ENCODE peak calls at places on chromosome 1, in four cellular contexts. Z, A, R and P are unnamed samples.

GRCh38 chr1:115717541-115717940 is 51.0 kb downstream of the CASQ2 start:
- DNase-seq in Z (peak; percentile 30), A (peak; percentile 43), R (no peak), P (peak; percentile 43)

GRCh38 chr1:6330410-6330827 is 63.1 kb downstream of the ACOT7 start:
- DNase-seq in Z (no peak), A (no peak), R (no peak), P (no peak)

GRCh38 chr1:14791611-14792010 is 193.1 kb downstream of the KAZN start:
- DNase-seq in Z (no peak), A (no peak), R (no peak), P (no peak)

GRCh38 chr1:42172394-42173133 is 8.0 kb upstream of the GUCA2A start:
- DNase-seq in Z (no peak), A (no peak), R (no peak), P (no peak)

GRCh38 chr1:174996474-174996873 is 3.3 kb upstream of the CACYBP start:
- DNase-seq in Z (no peak), A (no peak), R (no peak), P (no peak)

GRCh38 chr1:18256318-18257235 is 149.0 kb downstream of the IGSF21 start:
- DNase-seq in Z (peak; percentile 23), A (peak; percentile 47), R (no peak), P (no peak)

GRCh38 chr1:165407398-165407797 is 37.5 kb downstream of the RXRG start:
- DNase-seq in Z (no peak), A (no peak), R (no peak), P (no peak)

GRCh38 chr1:20693623-20694022 is 24.2 kb downstream of the KIF17 start:
- DNase-seq in Z (no peak), A (no peak), R (no peak), P (no peak)

GRCh38 chr1:174358344-174358743 is 89.4 kb upstream of the GPR52 start:
- DNase-seq in Z (no peak), A (no peak), R (no peak), P (no peak)

GRCh38 chr1:107536266-107536665 is 395.4 kb downstream of the NTNG1 start:
- DNase-seq in Z (no peak), A (peak; percentile 73), R (no peak), P (no peak)

GRCh38 chr1:63405021-63405420 is 37.6 kb downstream of the ALG6 start:
- DNase-seq in Z (no peak), A (no peak), R (no peak), P (no peak)

GRCh38 chr1:44146536-44147361 is 5.3 kb upstream of the KLF18 start:
- DNase-seq in Z (no peak), A (no peak), R (no peak), P (no peak)

GRCh38 chr1:92990828-92991227 is 29.6 kb upstream of the DIPK1A start:
- DNase-seq in Z (no peak), A (no peak), R (no peak), P (no peak)

GRCh38 chr1:30712583-30712982 is 10.8 kb downstream of the MATN1 start:
- DNase-seq in Z (no peak), A (no peak), R (no peak), P (no peak)

GRCh38 chr1:89739844-89740216 is 81.0 kb upstream of the LRRC8D start:
- DNase-seq in Z (no peak), A (no peak), R (no peak), P (no peak)

GRCh38 chr1:63010898-63011660 is 227.1 kb downstream of the ATG4C start:
- DNase-seq in Z (no peak), A (no peak), R (no peak), P (no peak)

GRCh38 chr1:2259668-2260392 is 31.7 kb downstream of the SKI start:
- DNase-seq in Z (peak; percentile 26), A (no peak), R (peak; percentile 20), P (no peak)

GRCh38 chr1:46595127-46595526 is 8.9 kb downstream of the MKNK1 start:
- DNase-seq in Z (peak; percentile 65), A (no peak), R (no peak), P (no peak)

GRCh38 chr1:25756210-25756609 is 43.8 kb upstream of the SELENON start:
- DNase-seq in Z (no peak), A (no peak), R (no peak), P (no peak)

GRCh38 chr1:246800800-246801199 is 76.6 kb downstream of the SCCPDH start:
- DNase-seq in Z (no peak), A (no peak), R (no peak), P (no peak)

GRCh38 chr1:60995093-60995492 is 87.3 kb upstream of the NFIA start:
- DNase-seq in Z (no peak), A (no peak), R (no peak), P (no peak)

GRCh38 chr1:203151362-203152157 is 24.0 kb downstream of the ADORA1 start:
- DNase-seq in Z (no peak), A (no peak), R (no peak), P (no peak)

GRCh38 chr1:8419861-8420260 is 101.9 kb downstream of the SLC45A1 start:
- DNase-seq in Z (no peak), A (no peak), R (no peak), P (no peak)

GRCh38 chr1:33374336-33375105 is 53.6 kb upstream of the A3GALT2 start:
- DNase-seq in Z (no peak), A (no peak), R (no peak), P (no peak)

GRCh38 chr1:27572679-27573426 is 31.1 kb downstream of the AHDC1 start:
- DNase-seq in Z (peak; percentile 61), A (no peak), R (no peak), P (no peak)

GRCh38 chr1:89454845-89455521 is 69.6 kb upstream of the LRRC8B start:
- DNase-seq in Z (peak; percentile 18), A (peak; percentile 52), R (peak; percentile 58), P (peak; percentile 30)

GRCh38 chr1:160209656-160210046 is 4.5 kb downstream of the PEA15 start:
- DNase-seq in Z (peak; percentile 44), A (no peak), R (no peak), P (peak; percentile 36)

GRCh38 chr1:236063919-236064673 is 794 bp downstream of the NID1 start:
- DNase-seq in Z (peak; percentile 55), A (peak; percentile 64), R (no peak), P (peak; percentile 39)

GRCh38 chr1:42240964-42241755 is 76.6 kb upstream of the GUCA2A start:
- DNase-seq in Z (no peak), A (no peak), R (no peak), P (no peak)

GRCh38 chr1:205370780-205371179 is 14.1 kb upstream of the KLHDC8A start:
- DNase-seq in Z (no peak), A (peak; percentile 74), R (no peak), P (no peak)

GRCh38 chr1:6235302-6235680 is 473 bp downstream of the ICMT start:
- DNase-seq in Z (no peak), A (no peak), R (no peak), P (no peak)

GRCh38 chr1:64519921-64520320 is 50.0 kb downstream of the CACHD1 start:
- DNase-seq in Z (no peak), A (peak; percentile 43), R (no peak), P (no peak)

GRCh38 chr1:148434832-148435231 is 48.3 kb downstream of the PPIAL4G start:
- DNase-seq in Z (no peak), A (no peak), R (no peak), P (no peak)

GRCh38 chr1:154975409-154976205 is 1.1 kb downstream of the CKS1B start:
- DNase-seq in Z (peak; percentile 58), A (peak; percentile 55), R (peak; percentile 57), P (no peak)

GRCh38 chr1:56578664-56578962 is 750 bp downstream of the PLPP3 start:
- DNase-seq in Z (no peak), A (no peak), R (no peak), P (peak; percentile 60)

GRCh38 chr1:147078606-147079399 is 93.5 kb downstream of the PRKAB2 start:
- DNase-seq in Z (no peak), A (no peak), R (no peak), P (no peak)

GRCh38 chr1:189708674-189709073 is 769.0 kb downstream of the BRINP3 start:
- DNase-seq in Z (no peak), A (no peak), R (no peak), P (no peak)

GRCh38 chr1:245437401-245437800 is 282.6 kb downstream of the KIF26B start:
- DNase-seq in Z (no peak), A (no peak), R (no peak), P (no peak)

DNA sequence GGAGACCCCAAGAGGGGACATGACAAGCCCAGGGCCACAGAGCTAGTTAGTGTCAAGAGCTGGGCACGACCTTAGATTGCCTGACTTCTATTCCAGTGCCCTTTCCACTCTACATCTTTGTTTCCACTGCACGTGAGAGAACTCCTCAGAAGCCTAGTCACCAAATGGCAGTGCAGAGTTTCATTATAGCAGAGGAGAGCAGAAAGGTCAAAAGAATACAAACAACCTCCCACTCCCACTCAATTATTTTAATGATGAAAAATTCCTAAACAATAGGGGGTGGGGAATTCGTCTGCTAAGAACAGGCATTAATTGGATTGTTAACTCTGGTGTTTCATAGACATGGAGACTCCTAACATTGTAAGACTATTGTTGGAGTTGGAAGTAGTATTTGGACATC is 647.1 kb upstream of the CAMK1G start:
- DNase-seq in Z (no peak), A (no peak), R (no peak), P (no peak)
- H3K27ac ChIP-seq in Z (no peak overlapping the region), A (no peak overlapping the region), R (no peak overlapping the region), P (no peak overlapping the region)

GRCh38 chr1:151985768-151986167 is 7.9 kb downstream of the S100A10 start:
- DNase-seq in Z (no peak), A (no peak), R (no peak), P (no peak)
- H3K27ac ChIP-seq in Z (no peak overlapping the region), A (no peak overlapping the region), R (no peak overlapping the region), P (no peak overlapping the region)

GRCh38 chr1:94317790-94318188 is 80.4 kb upstream of the ARHGAP29 start:
- DNase-seq in Z (no peak), A (no peak), R (no peak), P (no peak)
- H3K27ac ChIP-seq in Z (no peak overlapping the region), A (no peak overlapping the region), R (no peak overlapping the region), P (no peak overlapping the region)

GRCh38 chr1:83998205-83998598 is 730 bp downstream of the TTLL7 start:
- DNase-seq in Z (no peak), A (no peak), R (no peak), P (peak; percentile 32)

GRCh38 chr1:83999316-83999819 is 436 bp upstream of the TTLL7 start:
- DNase-seq in Z (peak; percentile 77), A (peak; percentile 78), R (peak; percentile 24), P (peak; percentile 79)

GRCh38 chr1:83996621-83997020 is 2.3 kb downstream of the TTLL7 start:
- DNase-seq in Z (no peak), A (no peak), R (no peak), P (no peak)

GRCh38 chr1:84000196-84000885 is 1.4 kb upstream of the TTLL7 start:
- DNase-seq in Z (no peak), A (no peak), R (no peak), P (no peak)

DNA sequence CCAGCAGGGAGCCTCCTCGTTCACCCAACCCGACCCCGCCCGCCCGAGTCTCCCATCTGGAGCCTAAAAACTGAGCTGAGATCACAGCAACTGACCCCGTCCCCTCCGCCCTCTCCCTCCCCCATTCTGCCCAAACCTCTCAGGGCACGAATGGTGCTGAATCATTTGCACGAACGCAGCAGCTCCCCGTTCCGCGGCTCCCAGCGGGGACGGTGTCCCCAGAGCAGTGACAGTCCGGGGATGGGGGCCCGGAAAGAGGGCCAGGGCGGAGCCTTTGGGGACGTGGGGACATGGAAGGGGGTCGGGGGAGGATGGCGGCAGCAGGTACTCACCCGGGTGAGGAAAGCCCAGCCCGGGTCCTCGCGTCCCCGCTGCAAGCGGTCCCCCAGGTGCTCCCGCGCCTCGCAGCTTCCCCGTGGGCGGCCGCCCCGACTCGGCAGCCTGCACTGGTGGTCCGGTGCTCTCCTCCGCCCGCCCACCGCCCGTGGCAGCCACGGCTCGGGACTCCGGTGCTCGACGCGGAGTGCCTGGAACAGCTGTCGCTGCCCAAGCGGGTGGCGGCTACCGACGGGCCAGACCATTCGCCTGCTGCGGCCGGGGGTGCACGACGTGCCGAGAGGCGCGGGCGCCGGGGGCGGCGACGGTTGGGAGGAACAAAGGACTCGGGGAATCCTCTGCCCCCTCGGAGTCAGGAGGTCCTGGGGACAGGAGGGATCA is at the start of gene TTLL7:
- DNase-seq in Z (peak; percentile 85), A (peak; percentile 79), R (peak; percentile 33), P (peak; percentile 74)
- H3K27ac ChIP-seq in Z (peak within 1 kb of the TSS; percentile 86), A (peak within 1 kb of the TSS; percentile 83), R (no peak within 1 kb of the TSS), P (peak within 1 kb of the TSS; percentile 94)